ENCODE peak calls at places on chromosomes 5 and 9, in six cellular contexts. T, F, I, P, Q and G are unnamed samples.

GRCh38 chr5:174245506-174245905 is 200.0 kb downstream of the NSG2 start:
- DNase-seq in T (peak), F (no peak), I (no peak), P (no peak), Q (no peak), G (no peak)

GRCh38 chr9:33524431-33524947 is 438 bp downstream of the ANKRD18B start:
- DNase-seq in T (no peak), F (peak), I (no peak), P (peak), Q (peak), G (no peak)

GRCh38 chr9:127444921-127445850 is 6.0 kb downstream of the RPL12 start:
- DNase-seq in T (peak), F (peak), I (no peak), P (no peak), Q (peak), G (no peak)

GRCh38 chr9:36341936-36342577 is 58.0 kb downstream of the RNF38 start:
- DNase-seq in T (peak), F (no peak), I (no peak), P (no peak), Q (no peak), G (no peak)

GRCh38 chr5:72191404-72191803 is 84.1 kb downstream of the MAP1B start:
- DNase-seq in T (peak), F (no peak), I (no peak), P (no peak), Q (no peak), G (no peak)

GRCh38 chr5:55406292-55406691 is 98.5 kb downstream of the MTREX start:
- DNase-seq in T (no peak), F (no peak), I (no peak), P (no peak), Q (no peak), G (no peak)

GRCh38 chr5:150161242-150162141 is 5.1 kb upstream of the CDX1 start:
- DNase-seq in T (peak), F (peak), I (peak), P (peak), Q (peak), G (peak)

GRCh38 chr5:57366744-57367143 is 115.9 kb downstream of the ACTBL2 start:
- DNase-seq in T (peak), F (no peak), I (peak), P (no peak), Q (peak), G (no peak)

GRCh38 chr9:10173561-10173960 is 439.2 kb downstream of the PTPRD start:
- DNase-seq in T (no peak), F (no peak), I (no peak), P (no peak), Q (no peak), G (no peak)

GRCh38 chr5:148820778-148821395 is 5.5 kb upstream of the ADRB2 start:
- DNase-seq in T (peak), F (peak), I (peak), P (no peak), Q (peak), G (no peak)

GRCh38 chr5:115320515-115320914 is 24.1 kb upstream of the CCDC112 start:
- DNase-seq in T (no peak), F (no peak), I (no peak), P (no peak), Q (no peak), G (no peak)

GRCh38 chr5:14155075-14155474 is 11.9 kb downstream of the TRIO start:
- DNase-seq in T (no peak), F (peak), I (no peak), P (no peak), Q (no peak), G (no peak)

GRCh38 chr5:30050056-30050815 is 1143.2 kb upstream of the CDH6 start:
- DNase-seq in T (no peak), F (no peak), I (peak), P (no peak), Q (no peak), G (no peak)

GRCh38 chr5:76690704-76691469 is 25.0 kb upstream of the F2R start:
- DNase-seq in T (peak), F (no peak), I (peak), P (no peak), Q (peak), G (no peak)

GRCh38 chr9:6467006-6467625 is 54.1 kb downstream of the UHRF2 start:
- DNase-seq in T (peak), F (no peak), I (no peak), P (no peak), Q (no peak), G (no peak)

GRCh38 chr5:111223790-111224560 is at the start of gene CAMK4:
- DNase-seq in T (peak), F (peak), I (peak), P (peak), Q (peak), G (no peak)

GRCh38 chr5:157543825-157544622 is 31.6 kb downstream of the ADAM19 start:
- DNase-seq in T (peak), F (no peak), I (peak), P (no peak), Q (no peak), G (no peak)

GRCh38 chr9:34511160-34511513 is 11.7 kb downstream of the ENHO start:
- DNase-seq in T (no peak), F (no peak), I (no peak), P (no peak), Q (no peak), G (no peak)

DNA sequence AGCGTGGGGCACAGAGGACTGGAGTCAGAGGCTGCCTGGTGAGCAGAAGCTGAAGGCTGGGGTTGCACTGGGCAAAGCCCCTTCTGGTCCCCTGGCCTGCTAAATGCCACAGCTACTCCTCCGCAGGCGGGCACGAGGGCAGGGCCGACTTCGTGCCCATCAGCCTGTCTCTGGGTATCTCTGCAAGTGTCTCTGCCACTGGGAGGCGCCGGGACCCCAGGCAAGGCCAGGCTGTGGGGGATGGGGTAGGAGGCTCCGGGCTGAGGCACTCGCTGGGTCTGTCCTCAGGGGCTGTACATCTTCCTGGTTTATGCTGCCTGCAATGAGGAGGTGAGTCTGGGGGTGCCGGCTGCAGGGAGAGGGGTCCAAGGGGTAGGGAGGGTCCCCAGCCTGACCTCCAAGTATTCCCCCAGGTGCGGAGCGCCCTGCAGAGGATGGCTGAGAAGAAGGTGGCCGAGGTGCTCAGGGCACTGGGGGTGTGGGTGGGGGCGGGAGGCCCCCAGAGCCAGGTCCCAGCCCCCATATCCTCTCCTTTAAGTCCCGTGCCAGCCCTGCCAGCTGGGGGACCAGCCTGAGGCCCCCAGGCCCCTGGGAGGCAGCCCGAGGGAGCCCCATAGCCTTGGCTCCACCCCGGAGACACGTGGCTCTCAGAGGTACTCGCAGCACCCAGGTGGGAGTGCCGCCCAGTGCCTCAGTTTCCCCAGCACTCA is 25.1 kb downstream of the ADGRD2 start:
- DNase-seq in T (no peak), F (peak), I (no peak), P (no peak), Q (no peak), G (no peak)
- TF ChIP-seq CTCF in T (no peak), F (no peak), I (no peak), P (no peak), Q (no peak), G (no peak)

DNA sequence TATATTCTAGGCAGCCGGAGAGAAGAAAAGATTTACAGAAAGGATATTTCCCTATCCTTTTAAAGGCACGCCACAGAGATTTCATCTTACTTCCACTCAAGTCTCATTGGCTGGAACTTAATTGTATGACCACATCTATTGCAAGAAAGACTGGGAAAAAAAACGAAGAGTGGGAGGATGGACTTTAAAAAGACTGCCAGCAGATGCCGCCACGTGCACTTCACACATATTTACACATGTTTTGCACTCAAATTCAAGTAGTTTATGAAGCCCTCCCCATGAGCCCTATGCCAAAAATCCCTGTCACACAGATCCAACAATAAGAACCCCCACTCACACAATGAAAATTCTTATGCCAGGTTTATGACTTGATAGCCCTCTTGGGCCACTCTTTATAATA is 138.5 kb upstream of the TYRP1 start:
- DNase-seq in T (peak), F (peak), I (peak), P (no peak), Q (peak), G (no peak)
- TF ChIP-seq CTCF in T (no peak), F (peak), I (peak), P (no peak), Q (peak), G (peak)

GRCh38 chr9:18848657-18849056 is 184.4 kb downstream of the SAXO1 start:
- DNase-seq in T (no peak), F (no peak), I (no peak), P (no peak), Q (no peak), G (no peak)

GRCh38 chr9:18851069-18851468 is 181.9 kb downstream of the SAXO1 start:
- DNase-seq in T (no peak), F (no peak), I (no peak), P (no peak), Q (no peak), G (no peak)

GRCh38 chr9:18847576-18848275 is 185.3 kb downstream of the SAXO1 start:
- DNase-seq in T (no peak), F (no peak), I (no peak), P (no peak), Q (no peak), G (no peak)

GRCh38 chr9:18849186-18849724 is 183.8 kb downstream of the SAXO1 start:
- DNase-seq in T (no peak), F (no peak), I (no peak), P (no peak), Q (no peak), G (no peak)

GRCh38 chr9:18849910-18850677 is 182.9 kb downstream of the SAXO1 start:
- DNase-seq in T (no peak), F (no peak), I (no peak), P (no peak), Q (no peak), G (no peak)
- TF ChIP-seq CTCF in T (no peak), F (no peak), I (no peak), P (no peak), Q (no peak), G (no peak)

GRCh38 chr9:77236693-77237092 is 59.4 kb downstream of the VPS13A start:
- DNase-seq in T (no peak), F (no peak), I (no peak), P (no peak), Q (no peak), G (no peak)

DNA sequence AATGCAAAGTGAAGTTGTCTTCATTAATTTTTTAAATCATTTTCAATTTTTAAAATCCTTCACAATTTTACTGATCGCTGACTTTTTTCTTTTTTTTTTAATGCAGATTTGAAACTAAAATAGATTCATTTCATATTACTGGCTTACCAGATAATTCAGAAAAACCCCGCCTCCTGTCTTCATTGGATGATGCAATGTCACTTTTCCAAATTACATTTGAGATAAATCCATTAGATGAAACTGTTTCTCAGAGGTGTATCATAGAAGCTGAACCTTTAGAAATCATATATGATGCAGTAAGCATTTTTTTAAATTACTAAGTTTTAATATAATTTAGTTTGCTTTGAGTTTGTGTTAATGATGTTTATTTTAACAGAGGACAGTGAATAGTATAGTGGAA is 60.6 kb downstream of the VPS13A start:
- DNase-seq in T (no peak), F (no peak), I (no peak), P (no peak), Q (no peak), G (no peak)
- TF ChIP-seq CTCF in T (no peak), F (no peak), I (no peak), P (no peak), Q (no peak), G (no peak)

DNA sequence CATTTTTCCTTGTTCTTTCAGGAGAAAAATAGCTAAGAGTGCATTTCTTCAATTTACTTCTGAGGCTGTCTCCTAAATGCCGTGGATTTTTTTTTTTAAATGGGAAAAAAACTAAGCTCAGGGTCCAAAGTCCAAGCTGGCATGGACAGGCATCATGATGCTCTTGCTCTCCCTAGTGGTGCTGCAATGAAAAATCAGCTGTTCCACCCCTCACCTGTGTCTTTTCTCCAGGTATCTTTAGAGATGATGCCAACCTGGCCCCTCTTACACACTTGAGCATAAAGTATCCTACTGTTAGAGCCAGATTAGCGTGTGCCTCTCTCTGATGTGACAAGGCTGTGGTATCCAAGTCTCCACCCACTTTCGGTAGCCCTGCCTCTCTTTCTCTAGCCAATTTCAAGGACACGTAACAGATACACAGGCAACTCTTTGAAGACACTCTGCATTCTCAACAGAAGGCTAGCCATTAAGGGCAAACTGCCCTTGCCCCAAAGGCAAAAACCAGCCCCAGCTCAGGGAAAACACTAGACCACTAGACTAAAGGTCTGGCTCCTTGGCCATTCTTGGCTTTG is 208.8 kb downstream of the SAXO1 start:
- DNase-seq in T (no peak), F (no peak), I (peak), P (no peak), Q (peak), G (no peak)
- TF ChIP-seq CTCF in T (peak), F (peak), I (peak), P (no peak), Q (peak), G (peak)

DNA sequence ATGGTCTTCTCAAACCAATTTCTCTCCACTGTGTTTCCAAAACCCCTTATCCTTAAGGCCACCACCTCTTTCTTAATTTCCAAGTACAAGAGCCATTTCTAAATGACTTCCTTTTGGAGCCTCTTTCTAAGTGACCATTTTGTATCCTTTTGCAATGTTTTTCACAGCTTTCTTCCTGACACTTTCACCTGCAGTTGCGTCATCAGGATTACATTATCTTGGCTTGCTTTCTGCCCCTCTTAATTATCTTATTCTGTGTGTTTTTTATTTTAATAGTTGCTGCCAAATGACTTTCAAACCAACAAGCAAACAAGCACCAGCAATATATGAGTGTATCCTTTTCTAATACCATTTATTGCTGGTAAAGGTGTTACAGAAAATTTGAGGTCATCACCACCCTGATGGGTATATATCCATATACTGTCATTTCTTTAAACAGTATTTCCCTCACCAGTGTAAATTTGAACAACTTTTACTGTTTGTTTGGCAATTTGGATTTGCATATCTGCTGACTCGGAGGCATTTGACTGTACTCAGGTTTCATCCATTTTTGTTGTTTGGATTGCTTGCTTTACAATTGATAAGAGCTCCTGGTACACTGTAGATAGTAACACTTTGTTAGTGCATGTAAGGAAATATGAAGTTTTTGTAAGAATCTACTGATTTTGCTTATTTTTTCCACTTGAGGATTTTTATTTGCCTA is 5.4 kb upstream of the ANXA1 start:
- DNase-seq in T (no peak), F (no peak), I (no peak), P (no peak), Q (no peak), G (no peak)
- TF ChIP-seq CTCF in T (no peak), F (no peak), I (no peak), P (no peak), Q (no peak), G (no peak)

GRCh38 chr5:142982821-142983200 is 212.6 kb downstream of the ARHGAP26 start:
- DNase-seq in T (no peak), F (no peak), I (no peak), P (no peak), Q (no peak), G (no peak)
- TF ChIP-seq CTCF in T (no peak), F (peak), I (peak), P (no peak), Q (no peak), G (peak)

GRCh38 chr5:123512631-123513461 is 869 bp downstream of the CSNK1G3 start:
- DNase-seq in T (peak), F (peak), I (peak), P (peak), Q (peak), G (peak)
- TF ChIP-seq CTCF in T (no peak), F (no peak), I (no peak), P (no peak), Q (no peak), G (no peak)